ENCODE peak calls at places on chromosomes 13 and 19, in four cellular contexts. Z is astrocyte of the spinal cord, W is choroid plexus epithelial cell, K is tibial nerve. E is an unnamed sample.

GRCh38 chr13:44423824-44424223 is 50.2 kb downstream of the SERP2 start:
- DNase-seq in Z (no peak), W (no peak), K (no peak), E (no peak)

GRCh38 chr13:45105895-45106294 is 14.4 kb upstream of the GTF2F2 start:
- DNase-seq in Z (no peak), W (peak; percentile 56), K (no peak), E (no peak)

GRCh38 chr19:29211562-29212416 is 1.2 kb downstream of the UQCRFS1 start:
- DNase-seq in Z (peak; percentile 5), W (peak; percentile 31), K (no peak), E (no peak)

GRCh38 chr13:75704942-75705320 is 68.8 kb downstream of the LMO7 start:
- DNase-seq in Z (no peak), W (no peak), K (no peak), E (no peak)

GRCh38 chr13:66362485-66362884 is 867.7 kb downstream of the PCDH9 start:
- DNase-seq in Z (no peak), W (no peak), K (no peak), E (no peak)

GRCh38 chr13:21338156-21338555 is 120.9 kb downstream of the ZDHHC20 start:
- DNase-seq in Z (no peak), W (no peak), K (no peak), E (no peak)

GRCh38 chr19:55216461-55217198 is 7.3 kb upstream of the PTPRH start:
- DNase-seq in Z (peak; percentile 99), W (peak; percentile 100), K (peak; percentile 43), E (peak; percentile 86)

GRCh38 chr19:5225486-5226345 is 114.9 kb downstream of the PTPRS start:
- DNase-seq in Z (no peak), W (peak; percentile 6), K (no peak), E (peak; percentile 45)

GRCh38 chr19:4513248-4513647 is 5.0 kb downstream of the PLIN4 start:
- DNase-seq in Z (no peak), W (no peak), K (no peak), E (no peak)

GRCh38 chr19:53876651-53877224 is 5.3 kb upstream of the PRKCG start:
- DNase-seq in Z (no peak), W (no peak), K (no peak), E (no peak)

GRCh38 chr19:48102870-48103751 is 7.5 kb downstream of the PLA2G4C start:
- DNase-seq in Z (peak; percentile 34), W (peak; percentile 66), K (no peak), E (peak; percentile 64)

GRCh38 chr13:46367622-46368327 is 19.3 kb downstream of the RUBCNL start:
- DNase-seq in Z (peak; percentile 50), W (peak; percentile 32), K (no peak), E (no peak)

GRCh38 chr13:78712866-78713265 is 53.9 kb upstream of the OBI1 start:
- DNase-seq in Z (no peak), W (no peak), K (no peak), E (no peak)

GRCh38 chr19:3733549-3734309 is 25.5 kb downstream of the TJP3 start:
- DNase-seq in Z (no peak), W (no peak), K (no peak), E (no peak)

GRCh38 chr19:16497837-16498236 is 1.6 kb downstream of the C19orf44 start:
- DNase-seq in Z (no peak), W (no peak), K (no peak), E (no peak)

GRCh38 chr19:16497042-16497441 is 848 bp downstream of the C19orf44 start:
- DNase-seq in Z (no peak), W (no peak), K (no peak), E (no peak)

GRCh38 chr19:16496613-16496983 is 404 bp downstream of the C19orf44 start:
- DNase-seq in Z (peak; percentile 48), W (peak; percentile 47), K (no peak), E (no peak)

GRCh38 chr19:16495982-16496612 is at the start of the genes C19orf44 and CALR3:
- DNase-seq in Z (peak; percentile 99), W (peak; percentile 99), K (peak; percentile 98), E (peak; percentile 95)
- TF ChIP-seq CTCF in Z (no peak), W (peak; percentile 9), K (peak; percentile 17), E (peak; percentile 21)

DNA sequence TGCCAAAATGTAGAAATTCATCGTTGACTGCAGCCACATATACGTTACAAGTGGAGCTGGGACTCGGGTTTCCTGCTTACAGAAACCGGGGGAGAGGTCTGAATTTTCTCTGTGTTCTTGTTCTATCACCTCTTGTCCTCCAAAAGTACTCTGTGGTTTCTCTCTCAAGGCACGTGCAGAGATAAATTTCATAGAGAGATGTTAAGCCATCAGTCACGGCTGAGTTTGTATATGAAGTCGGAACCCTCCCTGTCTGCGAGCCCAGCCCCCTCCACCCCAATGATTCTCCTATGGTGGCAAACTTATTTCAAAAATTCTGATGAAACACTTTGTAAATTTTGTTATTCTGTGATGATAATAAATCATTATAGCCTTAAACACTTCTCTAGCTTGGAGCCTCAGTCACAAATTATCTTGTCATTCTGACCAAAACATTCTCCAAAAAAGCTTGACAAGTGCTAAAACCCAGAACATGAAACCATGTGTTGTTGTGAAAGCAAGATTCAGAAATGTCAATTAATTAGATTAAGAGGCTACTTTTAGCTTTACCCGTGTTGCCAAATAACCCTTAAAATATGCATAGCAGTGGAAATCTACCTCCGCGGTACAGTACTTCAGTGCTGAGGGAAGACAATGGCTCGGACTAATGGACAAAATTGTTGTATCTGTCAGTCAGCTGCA is 87.4 kb downstream of the TSHZ3 start:
- DNase-seq in Z (no peak), W (peak; percentile 33), K (no peak), E (no peak)
- TF ChIP-seq CTCF in Z (no peak), W (no peak), K (no peak), E (no peak)

GRCh38 chr19:56222901-56223300 is 20.8 kb downstream of the ZSCAN5C start:
- DNase-seq in Z (no peak), W (no peak), K (no peak), E (no peak)
- TF ChIP-seq CTCF in Z (no peak), W (no peak), K (no peak), E (no peak)

DNA sequence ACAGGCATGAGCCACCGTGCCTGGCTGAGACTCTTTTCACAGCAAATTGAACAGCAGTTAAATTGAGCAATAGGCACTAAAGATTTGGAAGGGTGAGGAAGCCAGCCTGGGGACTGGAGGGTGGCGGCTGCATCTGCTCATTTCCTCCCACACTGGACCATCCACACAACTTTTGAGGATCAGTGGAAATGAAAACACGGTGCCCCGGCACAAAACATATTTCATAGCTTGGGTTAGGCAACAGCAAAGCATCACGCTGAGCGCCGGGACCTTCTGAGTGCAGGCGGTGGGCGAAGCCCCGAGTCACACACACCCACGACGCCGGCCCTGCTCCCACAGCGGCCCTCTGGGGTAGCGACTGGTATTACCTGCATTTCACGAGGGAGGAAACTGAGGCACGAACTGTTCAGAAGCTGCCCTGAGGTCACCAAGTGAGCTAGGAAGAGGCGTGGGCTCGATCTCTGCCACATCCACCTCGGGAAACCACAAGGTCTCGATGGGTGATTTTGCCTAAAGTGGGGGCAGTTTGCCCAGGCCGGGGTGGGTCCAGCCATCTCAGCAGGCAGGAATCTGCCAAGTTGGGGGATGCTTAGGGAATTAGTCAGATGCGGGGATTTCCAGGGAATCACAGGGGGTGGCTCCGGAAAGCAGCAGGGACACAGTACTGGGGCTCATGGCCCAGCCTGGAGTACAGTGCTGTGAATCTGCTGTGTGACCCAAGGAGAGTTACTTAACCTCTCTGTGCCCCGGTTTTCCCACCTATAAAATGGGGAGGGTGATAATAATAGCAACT is 3.5 kb upstream of the SBNO2 start:
- DNase-seq in Z (peak; percentile 93), W (peak; percentile 93), K (no peak), E (no peak)
- TF ChIP-seq CTCF in Z (peak; percentile 35), W (peak; percentile 63), K (no peak), E (no peak)

DNA sequence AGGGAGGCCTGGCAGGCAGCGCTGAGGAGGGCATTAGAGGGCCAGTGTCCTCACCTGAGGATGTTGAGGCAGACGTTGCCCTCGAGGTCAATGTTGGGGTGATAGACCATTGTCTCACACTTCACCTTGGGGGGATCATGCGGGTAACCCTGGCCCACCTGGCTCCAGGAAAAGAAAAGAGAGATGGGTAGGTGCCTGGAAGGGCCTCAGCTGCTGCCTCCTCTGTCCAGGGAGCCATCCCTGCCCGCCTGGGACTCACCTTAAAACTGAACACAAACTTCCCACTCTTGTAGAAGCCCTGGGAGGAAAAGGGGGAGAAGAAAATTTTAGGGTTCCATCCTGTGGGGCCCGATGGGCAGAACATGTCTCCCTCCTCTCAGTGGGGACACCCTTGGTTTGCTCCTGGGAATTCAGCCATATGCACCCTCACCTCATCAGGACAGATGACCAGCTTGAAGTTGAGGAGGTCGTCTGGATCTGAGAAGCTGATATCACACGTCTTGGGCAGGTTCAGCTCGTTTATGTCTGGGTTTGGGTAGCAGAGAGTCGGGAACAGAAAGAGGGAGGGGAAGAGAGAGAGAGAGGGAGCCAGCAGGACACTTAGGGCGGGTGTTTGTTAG is 1.7 kb downstream of the UBE2M start:
- DNase-seq in Z (no peak), W (no peak), K (no peak), E (no peak)
- TF ChIP-seq CTCF in Z (no peak), W (no peak), K (no peak), E (no peak)

E was measured in neural crest cell.